ENCODE peak calls at places on chromosome 6, in nine cellular contexts. U, G, S, F, P, N, X, D and R are unnamed samples.
A peak's percentile ranks its signal among the peaks of the same experiment; 100 is the strongest.

GRCh38 chr6:28802417-28803336 is 121.1 kb downstream of the TRIM27 start:
- DNase-seq in F (no peak), U (no peak), G (no peak), D (no peak), S (no peak), N (no peak), X (no peak), P (no peak), R (no peak)

GRCh38 chr6:141675957-141676356 is 456.8 kb upstream of the GJE1 start:
- DNase-seq in X (no peak), U (no peak), F (no peak), D (no peak), G (no peak), N (no peak), P (no peak), S (no peak), R (no peak)

GRCh38 chr6:27617046-27617687 is 144.3 kb upstream of the ZNF184 start:
- DNase-seq in D (no peak), P (no peak), X (peak; percentile 41), G (no peak), S (no peak), N (no peak), F (no peak), U (no peak), R (no peak)

GRCh38 chr6:166957087-166957804 is 896 bp upstream of the RNASET2 start:
- DNase-seq in D (peak; percentile 30), S (peak; percentile 61), X (peak; percentile 60), U (no peak), G (no peak), N (no peak), P (peak; percentile 85), F (peak; percentile 65), R (peak; percentile 20)

GRCh38 chr6:133612459-133612858 is 276.5 kb upstream of the TCF21 start:
- DNase-seq in P (no peak), N (no peak), D (no peak), X (no peak), U (no peak), G (no peak), F (no peak), S (no peak), R (no peak)

GRCh38 chr6:135088818-135089809 is 34.5 kb upstream of the HBS1L start:
- DNase-seq in F (no peak), U (no peak), G (peak; percentile 9), D (no peak), S (peak; percentile 50), X (peak; percentile 30), N (no peak), P (no peak), R (no peak)

GRCh38 chr6:43702522-43703440 is 15.2 kb upstream of the MRPS18A start:
- DNase-seq in G (peak; percentile 89), X (peak; percentile 97), U (no peak), N (peak; percentile 79), D (peak; percentile 12), F (no peak), P (peak; percentile 98), S (peak; percentile 32), R (peak; percentile 62)

GRCh38 chr6:166514196-166514595 is 72.3 kb downstream of the RAMACL start:
- DNase-seq in G (peak; percentile 25), U (no peak), S (no peak), D (no peak), P (no peak), N (no peak), F (no peak), X (peak; percentile 26), R (no peak)

GRCh38 chr6:134223761-134224445 is 94.0 kb downstream of the SGK1 start:
- DNase-seq in U (no peak), S (no peak), F (no peak), N (no peak), P (no peak), X (peak; percentile 31), G (no peak), D (no peak), R (no peak)

GRCh38 chr6:161830866-161831600 is 557.2 kb upstream of the AGPAT4 start:
- DNase-seq in X (no peak), P (no peak), D (no peak), U (no peak), N (no peak), S (no peak), F (no peak), G (no peak), R (no peak)

GRCh38 chr6:147564556-147564955 is 56.1 kb downstream of the SAMD5 start:
- DNase-seq in N (no peak), G (no peak), P (no peak), X (no peak), U (no peak), F (no peak), D (no peak), S (no peak), R (no peak)

GRCh38 chr6:26054937-26055669 is 32.1 kb upstream of the HFE start:
- DNase-seq in S (peak; percentile 92), P (peak; percentile 89), F (peak; percentile 76), X (peak; percentile 88), N (peak; percentile 84), G (peak; percentile 76), D (peak; percentile 63), U (peak; percentile 71), R (peak; percentile 63)

GRCh38 chr6:46651766-46652165 is 852 bp downstream of the CYP39A1 start:
- DNase-seq in N (no peak), X (no peak), P (no peak), D (no peak), G (no peak), S (no peak), F (no peak), U (no peak), R (no peak)

GRCh38 chr6:45724511-45724910 is 291.1 kb downstream of the CLIC5 start:
- DNase-seq in G (peak; percentile 23), N (no peak), P (no peak), X (peak; percentile 54), F (no peak), S (no peak), U (no peak), D (no peak), R (no peak)

GRCh38 chr6:138571585-138572199 is 72.4 kb upstream of the NHSL1 start:
- DNase-seq in N (no peak), X (peak; percentile 34), P (no peak), U (no peak), S (no peak), G (no peak), F (no peak), D (no peak), R (no peak)

GRCh38 chr6:13614126-13614925 is 809 bp upstream of the NOL7 start:
- DNase-seq in S (no peak), X (peak; percentile 66), N (peak; percentile 77), P (peak; percentile 80), F (peak; percentile 24), D (no peak), U (peak; percentile 35), G (peak; percentile 58), R (peak; percentile 42)

GRCh38 chr6:170405311-170405975 is 98.9 kb downstream of the FAM120B start:
- DNase-seq in S (no peak), X (peak; percentile 90), U (no peak), P (no peak), D (no peak), G (peak; percentile 82), F (no peak), N (no peak), R (no peak)

GRCh38 chr6:41546866-41547798 is 951 bp downstream of the FOXP4 start:
- DNase-seq in P (peak; percentile 79), U (no peak), S (peak; percentile 37), G (peak; percentile 68), N (no peak), D (no peak), F (peak; percentile 56), X (peak; percentile 70), R (no peak)

GRCh38 chr6:1187293-1188131 is 124.4 kb upstream of the FOXQ1 start:
- DNase-seq in P (no peak), U (no peak), N (no peak), X (no peak), G (no peak), D (no peak), F (no peak), S (no peak), R (no peak)

GRCh38 chr6:135334169-135334568 is 153.1 kb downstream of the MYB start:
- DNase-seq in N (no peak), D (no peak), U (no peak), P (no peak), F (no peak), X (no peak), G (no peak), S (no peak), R (no peak)

GRCh38 chr6:10418862-10419748 is 4.2 kb upstream of the TFAP2A start:
- DNase-seq in G (no peak), F (no peak), P (no peak), N (no peak), U (no peak), D (no peak), X (no peak), S (no peak), R (no peak)

GRCh38 chr6:155313602-155314091 is 637 bp downstream of the TFB1M start:
- DNase-seq in N (no peak), U (no peak), D (no peak), G (no peak), S (no peak), P (no peak), F (no peak), X (no peak), R (no peak)

GRCh38 chr6:4727671-4728435 is 48.4 kb upstream of the CDYL start:
- DNase-seq in N (no peak), G (peak; percentile 14), P (no peak), D (no peak), S (no peak), X (peak; percentile 59), U (no peak), F (no peak), R (no peak)

GRCh38 chr6:125748534-125749111 is 809 bp upstream of the HEY2 start:
- DNase-seq in F (peak; percentile 40), S (no peak), U (no peak), G (peak; percentile 19), P (no peak), N (no peak), D (no peak), X (peak; percentile 17), R (peak; percentile 20)

GRCh38 chr6:28940859-28941680 is 17.3 kb upstream of the TRIM27 start:
- DNase-seq in X (peak; percentile 56), D (peak; percentile 56), P (peak; percentile 68), S (peak; percentile 78), G (peak; percentile 57), F (peak; percentile 65), N (no peak), U (peak; percentile 84), R (peak; percentile 66)

GRCh38 chr6:33744895-33745546 is 1.7 kb downstream of the IP6K3 start:
- DNase-seq in P (no peak), N (no peak), U (no peak), G (no peak), D (no peak), S (no peak), X (no peak), F (no peak), R (no peak)

GRCh38 chr6:13368716-13369115 is 40.4 kb upstream of the TBC1D7 start:
- DNase-seq in N (no peak), G (no peak), S (no peak), P (no peak), D (no peak), F (no peak), U (no peak), X (peak; percentile 24), R (no peak)

GRCh38 chr6:105985816-105986632 is 100.1 kb upstream of the PRDM1 start:
- DNase-seq in N (no peak), U (no peak), F (no peak), G (no peak), S (peak; percentile 26), P (peak; percentile 64), X (no peak), D (no peak), R (peak; percentile 16)

GRCh38 chr6:13289789-13290318 is 38.5 kb downstream of the TBC1D7 start:
- DNase-seq in S (no peak), F (no peak), G (no peak), N (no peak), X (no peak), P (no peak), D (no peak), U (no peak), R (no peak)